ENCODE peak calls at places on chromosomes 2 and 18, in five cellular contexts. P is psoas muscle, Q is adrenal gland, K is HCT116, I is breast epithelium. H is an unnamed sample.

GRCh38 chr2:203811491-203812221 is 55.9 kb upstream of the CTLA4 start:
- DNase-seq in K (peak; percentile 62), P (peak; percentile 75), Q (peak; percentile 56), I (no peak), H (no peak)

GRCh38 chr2:11090158-11090557 is 65.1 kb upstream of the SLC66A3 start:
- DNase-seq in K (no peak), Q (no peak), I (no peak), P (no peak), H (no peak)

GRCh38 chr2:12469053-12469625 is 247.6 kb upstream of the TRIB2 start:
- DNase-seq in P (no peak), K (no peak), Q (no peak), I (no peak), H (no peak)

GRCh38 chr2:95366514-95366913 is 36.0 kb upstream of the FAHD2A start:
- DNase-seq in P (no peak), I (peak; percentile 10), K (no peak), Q (no peak), H (no peak)

GRCh38 chr18:48583568-48583967 is 44.7 kb downstream of the CTIF start:
- DNase-seq in K (no peak), P (no peak), I (no peak), Q (no peak), H (no peak)

GRCh38 chr2:233346374-233346773 is 7.9 kb upstream of the DGKD start:
- DNase-seq in I (no peak), Q (no peak), P (no peak), K (no peak), H (no peak)

GRCh38 chr2:111950241-111950640 is 51.8 kb downstream of the MERTK start:
- DNase-seq in I (no peak), P (no peak), K (no peak), Q (no peak), H (no peak)

GRCh38 chr2:133837441-133838090 is 269.3 kb upstream of the NCKAP5 start:
- DNase-seq in P (no peak), I (no peak), K (no peak), Q (no peak), H (peak; percentile 46)

GRCh38 chr18:5297582-5297981 is 2.1 kb upstream of the ZBTB14 start:
- DNase-seq in I (no peak), K (no peak), Q (no peak), P (no peak), H (no peak)

GRCh38 chr2:219912530-219912929 is 285.1 kb downstream of the SLC4A3 start:
- DNase-seq in P (no peak), I (no peak), Q (no peak), K (no peak), H (no peak)

GRCh38 chr18:32920796-32921787 is 148.3 kb upstream of the KLHL14 start:
- DNase-seq in Q (no peak), K (no peak), P (no peak), I (no peak), H (no peak)

GRCh38 chr2:10267036-10267435 is 35.7 kb upstream of the HPCAL1 start:
- DNase-seq in P (no peak), K (no peak), I (no peak), Q (peak; percentile 12), H (no peak)

GRCh38 chr2:173090291-173090877 is 14.7 kb downstream of the MAP3K20 start:
- DNase-seq in Q (no peak), I (no peak), K (no peak), P (peak; percentile 27), H (no peak)

GRCh38 chr2:173087793-173088493 is 12.3 kb downstream of the MAP3K20 start:
- DNase-seq in K (no peak), I (no peak), Q (no peak), P (no peak), H (no peak)

GRCh38 chr2:173087214-173087581 is 11.6 kb downstream of the MAP3K20 start:
- DNase-seq in Q (no peak), K (no peak), P (no peak), I (no peak), H (no peak)

GRCh38 chr2:173090973-173091660 is 15.5 kb downstream of the MAP3K20 start:
- DNase-seq in K (no peak), I (no peak), P (peak; percentile 41), Q (no peak), H (no peak)

DNA sequence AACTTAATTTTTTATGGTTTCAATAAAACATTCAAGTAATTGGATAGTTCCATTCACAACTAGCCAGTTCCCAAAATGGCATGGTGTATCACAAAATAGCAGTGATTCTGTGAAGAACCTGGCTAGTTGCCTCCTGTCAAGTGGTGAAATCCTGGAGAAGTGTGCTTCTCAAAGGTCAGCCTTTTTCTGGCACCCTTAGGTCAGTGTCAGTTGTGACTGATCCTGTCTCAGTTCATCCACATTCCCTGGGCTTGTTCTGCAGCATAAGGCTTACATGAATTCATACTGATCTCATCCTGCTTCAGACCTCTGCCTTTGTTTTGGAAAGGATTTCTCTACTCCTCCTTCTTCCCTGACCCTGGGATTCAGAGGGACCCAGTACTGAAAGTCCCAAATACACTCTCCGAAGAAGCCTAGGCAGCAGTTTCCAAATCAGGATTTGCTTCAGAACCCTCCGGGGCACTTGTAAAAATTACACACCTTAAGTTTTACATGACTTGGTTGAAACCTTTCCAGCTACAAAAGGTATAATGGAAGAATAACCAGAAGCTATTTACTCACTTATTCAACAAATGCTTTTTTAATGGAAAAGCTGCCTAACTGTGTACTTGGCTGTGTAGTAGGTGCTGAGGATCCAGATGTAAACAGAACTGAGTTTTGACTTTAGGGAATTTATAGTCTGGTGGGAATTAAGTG is 11.0 kb downstream of the MAP3K20 start:
- DNase-seq in P (no peak), Q (no peak), K (no peak), I (no peak), H (no peak)
- H3K4me3 ChIP-seq in P (peak overlapping the region; percentile 20), Q (no peak overlapping the region), K (no peak overlapping the region), I (no peak overlapping the region), H (no peak overlapping the region)

GRCh38 chr18:11750171-11750570 is 61.1 kb downstream of the GNAL start:
- DNase-seq in Q (no peak), I (no peak), P (no peak), K (no peak), H (no peak)

GRCh38 chr18:11752116-11752911 is 63.2 kb downstream of the GNAL start:
- DNase-seq in P (no peak), K (no peak), Q (no peak), I (no peak), H (no peak)

GRCh38 chr18:11749305-11749704 is 60.2 kb downstream of the GNAL start:
- DNase-seq in I (no peak), K (no peak), Q (no peak), P (no peak), H (no peak)

GRCh38 chr18:11750581-11751304 is 61.7 kb downstream of the GNAL start:
- DNase-seq in K (no peak), I (no peak), P (no peak), Q (no peak), H (no peak)

GRCh38 chr18:11751305-11752115 is 62.4 kb downstream of the GNAL start:
- DNase-seq in Q (no peak), P (no peak), I (no peak), K (no peak), H (no peak)
- H3K27me3 ChIP-seq in Q (peaks cover 38% of the 10 kb centered on the region), P (peaks cover 47% of the 10 kb centered on the region), I (peaks cover 31% of the 10 kb centered on the region), K (peaks cover 8% of the 10 kb centered on the region), H (peaks cover 25% of the 10 kb centered on the region)

GRCh38 chr18:23334569-23334968 is 118.5 kb upstream of the RIOK3 start:
- DNase-seq in I (no peak), K (no peak), P (no peak), Q (no peak), H (no peak)

GRCh38 chr18:23340661-23341060 is 112.4 kb upstream of the RIOK3 start:
- DNase-seq in Q (no peak), K (no peak), I (no peak), P (no peak), H (no peak)

GRCh38 chr18:23336072-23336471 is 117.0 kb upstream of the RIOK3 start:
- DNase-seq in K (no peak), Q (no peak), P (no peak), I (no peak), H (no peak)

GRCh38 chr18:23341383-23341782 is 111.7 kb upstream of the RIOK3 start:
- DNase-seq in K (no peak), I (no peak), P (no peak), Q (no peak), H (no peak)

GRCh38 chr18:23337599-23338444 is 115.3 kb upstream of the RIOK3 start:
- DNase-seq in I (no peak), Q (no peak), P (no peak), K (peak; percentile 19), H (peak; percentile 20)
- H3K4me3 ChIP-seq in I (no peak overlapping the region), Q (no peak overlapping the region), P (no peak overlapping the region), K (no peak overlapping the region), H (no peak overlapping the region)

GRCh38 chr2:218860950-218861381 is 1.4 kb downstream of the WNT6 start:
- DNase-seq in Q (no peak), I (peak; percentile 52), P (peak; percentile 41), K (peak; percentile 81), H (peak; percentile 94)

GRCh38 chr2:218859556-218859993 is at the start of gene WNT6:
- DNase-seq in K (no peak), Q (no peak), I (no peak), P (no peak), H (peak; percentile 50)

GRCh38 chr2:218861645-218862318 is 2.2 kb downstream of the WNT6 start:
- DNase-seq in Q (no peak), P (no peak), K (no peak), I (peak; percentile 2), H (no peak)

GRCh38 chr2:218858671-218859555 is 692 bp upstream of the WNT6 start:
- DNase-seq in K (no peak), Q (no peak), I (no peak), P (no peak), H (no peak)

GRCh38 chr2:218859994-218860831 is 608 bp downstream of the WNT6 start:
- DNase-seq in I (no peak), P (no peak), K (no peak), Q (no peak), H (no peak)
- H3K27me3 ChIP-seq in I (peaks cover 8% of the 10 kb centered on the region), P (peaks cover 48% of the 10 kb centered on the region), K (peaks cover 13% of the 10 kb centered on the region), Q (peaks cover 49% of the 10 kb centered on the region), H (peaks cover 7% of the 10 kb centered on the region)

GRCh38 chr2:240819404-240820013 is 510 bp downstream of the KIF1A start:
- DNase-seq in Q (no peak), I (no peak), K (no peak), P (no peak), H (peak; percentile 38)
- H3K4me3 ChIP-seq in Q (no peak overlapping the region), I (no peak overlapping the region), K (no peak overlapping the region), P (peak overlapping the region; percentile 51), H (peak overlapping the region; percentile 75)

GRCh38 chr2:71282493-71282892 is 49.1 kb upstream of the ZNF638 start:
- DNase-seq in I (no peak), K (no peak), Q (no peak), P (no peak), H (no peak)
- H3K27me3 ChIP-seq in I (peaks cover 32% of the 10 kb centered on the region), K (no peaks in the 10 kb centered on the region), Q (peaks cover 39% of the 10 kb centered on the region), P (no peaks in the 10 kb centered on the region), H (peaks cover 9% of the 10 kb centered on the region)